ENCODE peak calls at places on chromosome 2, in six cellular contexts. G, H, X, M, E and L are unnamed samples.

GRCh38 chr2:109270758-109271305 is 141.8 kb downstream of the SH3RF3 start:
- DNase-seq in M (no peak), H (no peak), G (no peak), X (no peak), E (no peak), L (no peak)

GRCh38 chr2:75994759-75995158 is 284.0 kb upstream of the GCFC2 start:
- DNase-seq in H (peak), X (no peak), G (no peak), M (no peak), E (no peak), L (peak)

GRCh38 chr2:197310271-197310939 is at the start of gene ANKRD44:
- DNase-seq in X (peak), H (peak), E (peak), G (peak), M (peak), L (peak)

GRCh38 chr2:198056836-198057235 is 252.4 kb downstream of the PLCL1 start:
- DNase-seq in X (no peak), H (no peak), G (no peak), M (no peak), E (no peak), L (no peak)

GRCh38 chr2:234240917-234241316 is 190.4 kb downstream of the SPP2 start:
- DNase-seq in X (peak), H (no peak), G (no peak), M (peak), E (no peak), L (no peak)

GRCh38 chr2:132593171-132593570 is 76.8 kb downstream of the LYPD1 start:
- DNase-seq in G (no peak), E (no peak), X (no peak), H (peak), M (no peak), L (no peak)

GRCh38 chr2:229434131-229434530 is 163.0 kb upstream of the PID1 start:
- DNase-seq in X (peak), M (no peak), H (no peak), E (no peak), G (no peak), L (no peak)

GRCh38 chr2:196442211-196442610 is 197.3 kb upstream of the CCDC150 start:
- DNase-seq in X (peak), M (peak), G (no peak), E (no peak), H (no peak), L (no peak)

GRCh38 chr2:240933966-240934700 is 28.0 kb downstream of the CROCC2 start:
- DNase-seq in M (no peak), X (no peak), E (peak), H (no peak), G (no peak), L (no peak)

GRCh38 chr2:212832211-212833195 is 293.9 kb upstream of the ERBB4 start:
- DNase-seq in G (no peak), H (no peak), M (no peak), X (no peak), E (peak), L (no peak)

GRCh38 chr2:227376911-227377396 is 2.2 kb downstream of the TM4SF20 start:
- DNase-seq in X (peak), H (no peak), G (peak), E (no peak), M (no peak), L (peak)

GRCh38 chr2:85893428-85894258 is 4.9 kb upstream of the ST3GAL5 start:
- DNase-seq in G (peak), H (peak), X (peak), M (peak), E (no peak), L (no peak)

GRCh38 chr2:128607981-128608506 is 289.4 kb upstream of the HS6ST1 start:
- DNase-seq in M (peak), X (peak), E (peak), H (no peak), G (no peak), L (no peak)

GRCh38 chr2:31523871-31524492 is 56.8 kb downstream of the SRD5A2 start:
- DNase-seq in X (peak), M (peak), G (peak), E (no peak), H (peak), L (peak)

GRCh38 chr2:15702452-15702851 is 110.8 kb downstream of the DDX1 start:
- DNase-seq in G (no peak), X (no peak), M (no peak), H (no peak), E (no peak), L (no peak)

GRCh38 chr2:147844691-147845607 is at the start of gene ACVR2A:
- DNase-seq in H (peak), X (peak), G (no peak), E (no peak), M (peak), L (peak)

GRCh38 chr2:158395166-158395565 is 61.4 kb downstream of the CCDC148 start:
- DNase-seq in X (peak), H (peak), M (no peak), G (no peak), E (no peak), L (no peak)

GRCh38 chr2:160365691-160366367 is 127.8 kb downstream of the RBMS1 start:
- DNase-seq in X (peak), M (peak), G (peak), H (no peak), E (peak), L (no peak)

GRCh38 chr2:70570041-70570661 is 16.5 kb upstream of the TGFA start:
- DNase-seq in X (peak), G (no peak), E (no peak), H (peak), M (peak), L (peak)

GRCh38 chr2:203534486-203535077 is 519 bp downstream of the RAPH1 start:
- DNase-seq in G (peak), E (no peak), H (no peak), M (no peak), X (peak), L (no peak)

GRCh38 chr2:134493797-134494196 is 225.0 kb downstream of the TMEM163 start:
- DNase-seq in G (no peak), E (no peak), H (no peak), M (no peak), X (no peak), L (no peak)

GRCh38 chr2:115084446-115084845 is 642.0 kb downstream of the DPP10 start:
- DNase-seq in X (no peak), E (no peak), G (no peak), H (no peak), M (no peak), L (no peak)